ENCODE peak calls at places on chromosomes 7 and 10, in four cellular contexts. G is uterus, D is suprapubic skin, J is Peyer's patch. Q is an unnamed sample.

GRCh38 chr10:68981074-68981473 is 7.5 kb upstream of the KIFBP start:
- DNase-seq in G (no peak), J (no peak), D (no peak), Q (no peak)

GRCh38 chr10:125158528-125159485 is 1.6 kb downstream of the CTBP2 start:
- DNase-seq in G (peak; percentile 48), D (no peak), J (peak; percentile 63), Q (no peak)

GRCh38 chr10:113329121-113329596 is 223.7 kb upstream of the HABP2 start:
- DNase-seq in J (no peak), D (no peak), G (no peak), Q (no peak)

GRCh38 chr10:24935504-24936292 is 16.7 kb downstream of the PRTFDC1 start:
- DNase-seq in G (no peak), D (no peak), J (no peak), Q (no peak)

GRCh38 chr7:138338361-138338760 is 121.7 kb upstream of the TRIM24 start:
- DNase-seq in D (peak; percentile 68), G (peak; percentile 15), J (no peak), Q (peak; percentile 16)

GRCh38 chr7:6160191-6160623 is 112.2 kb downstream of the CYTH3 start:
- DNase-seq in J (peak; percentile 62), G (peak; percentile 76), D (peak; percentile 75), Q (peak; percentile 70)

GRCh38 chr10:6465854-6466524 is 114.1 kb downstream of the PRKCQ start:
- DNase-seq in J (no peak), D (no peak), G (no peak), Q (no peak)

GRCh38 chr10:87101996-87102395 is 7.0 kb downstream of the SHLD2 start:
- DNase-seq in D (no peak), G (no peak), J (no peak), Q (no peak)

GRCh38 chr7:40733111-40733510 is 598.3 kb downstream of the SUGCT start:
- DNase-seq in J (no peak), D (no peak), G (no peak), Q (no peak)

GRCh38 chr7:22561895-22562593 is 62.1 kb upstream of the STEAP1B start:
- DNase-seq in J (no peak), D (no peak), G (no peak), Q (no peak)

GRCh38 chr7:132531562-132531961 is 44.7 kb downstream of the PLXNA4 start:
- DNase-seq in D (no peak), G (no peak), J (no peak), Q (no peak)

GRCh38 chr10:131983780-131984179 is 2.1 kb upstream of the BNIP3 start:
- DNase-seq in J (no peak), D (no peak), G (no peak), Q (no peak)

GRCh38 chr10:61970182-61971015 is 68.9 kb downstream of the ARID5B start:
- DNase-seq in G (peak; percentile 40), J (no peak), D (no peak), Q (no peak)

GRCh38 chr10:33335800-33336605 is 1.5 kb upstream of the NRP1 start:
- DNase-seq in G (peak; percentile 70), J (peak; percentile 70), D (peak; percentile 74), Q (no peak)

GRCh38 chr10:33335550-33335799 is 1.0 kb upstream of the NRP1 start:
- DNase-seq in D (no peak), G (no peak), J (no peak), Q (no peak)

GRCh38 chr10:33334170-33334838 is at the start of gene NRP1:
- DNase-seq in D (no peak), J (peak; percentile 48), G (peak; percentile 27), Q (peak; percentile 25)

GRCh38 chr10:33333260-33334169 is 952 bp downstream of the NRP1 start:
- DNase-seq in J (peak; percentile 50), D (no peak), G (no peak), Q (no peak)

DNA sequence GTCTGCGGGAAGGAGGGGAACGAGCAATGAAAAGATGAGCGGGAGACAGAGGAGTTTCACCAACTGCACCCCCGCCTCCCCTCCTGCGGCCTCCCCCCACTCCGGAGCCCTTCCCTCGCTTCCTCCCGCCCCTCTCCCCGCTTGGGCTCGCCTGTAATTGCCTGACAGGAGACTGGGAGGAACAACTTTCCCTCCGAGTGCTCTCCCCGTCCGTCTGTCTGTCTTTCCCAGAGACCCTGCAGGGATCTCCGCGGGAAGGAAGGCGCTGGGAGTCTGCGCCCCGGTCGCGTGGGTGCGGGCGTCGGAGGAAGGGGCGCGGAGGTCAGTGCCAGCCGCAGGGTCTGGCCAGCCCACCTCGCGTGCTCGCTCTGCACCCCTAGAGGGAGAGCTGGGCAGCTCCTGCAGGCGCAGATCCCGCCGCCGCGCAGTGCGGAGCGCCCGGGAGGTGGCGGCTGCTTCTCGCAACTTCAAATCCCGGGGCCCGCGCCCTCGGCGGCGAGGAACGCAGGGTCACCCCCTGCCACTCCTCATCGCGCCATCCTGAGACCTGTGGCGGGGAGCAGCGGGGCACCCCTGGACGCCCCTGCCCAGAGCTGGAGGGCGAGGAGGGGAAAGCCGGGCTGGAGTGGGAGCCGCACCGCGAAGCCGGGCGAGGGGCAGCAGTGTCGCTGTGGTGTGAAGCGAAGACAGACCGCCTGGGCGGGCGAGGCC is 527 bp upstream of the NRP1 start:
- DNase-seq in D (peak; percentile 86), G (peak; percentile 82), J (peak; percentile 72), Q (peak; percentile 59)
- TF ChIP-seq POLR2A in D (no peak), G (peak; percentile 45), J (no peak), Q (peak; percentile 39)

GRCh38 chr7:94031865-94032264 is 27.7 kb upstream of the BET1 start:
- DNase-seq in J (no peak), G (no peak), D (no peak), Q (no peak)
- H3K4me1 ChIP-seq in J (no peaks in the 10 kb centered on the region), G (no peaks in the 10 kb centered on the region), D (no peaks in the 10 kb centered on the region), Q (no peaks in the 10 kb centered on the region)

GRCh38 chr10:59907918-59908807 is 1.8 kb upstream of the CCDC6 start:
- DNase-seq in J (peak; percentile 89), G (peak; percentile 48), D (no peak), Q (peak; percentile 61)
- TF ChIP-seq POLR2A in J (peak; percentile 55), G (peak; percentile 41), D (no peak), Q (peak; percentile 73)

GRCh38 chr10:60413306-60414012 is 23.8 kb upstream of the ANK3 start:
- DNase-seq in G (no peak), D (no peak), J (no peak), Q (no peak)

GRCh38 chr10:60414877-60415585 is 25.4 kb upstream of the ANK3 start:
- DNase-seq in J (no peak), D (no peak), G (no peak), Q (no peak)

GRCh38 chr10:60410970-60411369 is 21.3 kb upstream of the ANK3 start:
- DNase-seq in G (no peak), J (no peak), D (no peak), Q (no peak)

GRCh38 chr10:60417024-60417423 is 27.3 kb upstream of the ANK3 start:
- DNase-seq in J (no peak), D (no peak), G (no peak), Q (no peak)

DNA sequence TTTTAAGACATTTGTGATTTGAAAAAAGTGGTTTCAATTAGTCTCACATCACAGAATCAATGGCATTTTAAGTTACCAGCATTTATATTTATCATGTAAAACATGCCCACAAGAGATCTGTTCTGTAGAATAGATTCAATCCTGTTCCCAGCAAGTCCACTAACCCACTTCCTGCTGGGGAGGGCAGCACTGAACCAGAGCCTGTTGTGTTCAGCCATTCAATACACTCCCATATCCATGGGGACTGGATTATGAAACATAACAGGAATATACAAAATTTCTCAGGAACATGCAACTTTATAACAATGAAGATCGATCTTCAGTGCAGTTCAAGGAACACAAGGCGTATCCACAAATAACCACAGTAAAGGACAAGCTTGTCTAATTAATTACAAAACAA is 24.4 kb upstream of the ANK3 start:
- DNase-seq in G (no peak), J (no peak), D (no peak), Q (no peak)
- H3K4me1 ChIP-seq in G (no peaks in the 10 kb centered on the region), J (no peaks in the 10 kb centered on the region), D (no peaks in the 10 kb centered on the region), Q (no peaks in the 10 kb centered on the region)

DNA sequence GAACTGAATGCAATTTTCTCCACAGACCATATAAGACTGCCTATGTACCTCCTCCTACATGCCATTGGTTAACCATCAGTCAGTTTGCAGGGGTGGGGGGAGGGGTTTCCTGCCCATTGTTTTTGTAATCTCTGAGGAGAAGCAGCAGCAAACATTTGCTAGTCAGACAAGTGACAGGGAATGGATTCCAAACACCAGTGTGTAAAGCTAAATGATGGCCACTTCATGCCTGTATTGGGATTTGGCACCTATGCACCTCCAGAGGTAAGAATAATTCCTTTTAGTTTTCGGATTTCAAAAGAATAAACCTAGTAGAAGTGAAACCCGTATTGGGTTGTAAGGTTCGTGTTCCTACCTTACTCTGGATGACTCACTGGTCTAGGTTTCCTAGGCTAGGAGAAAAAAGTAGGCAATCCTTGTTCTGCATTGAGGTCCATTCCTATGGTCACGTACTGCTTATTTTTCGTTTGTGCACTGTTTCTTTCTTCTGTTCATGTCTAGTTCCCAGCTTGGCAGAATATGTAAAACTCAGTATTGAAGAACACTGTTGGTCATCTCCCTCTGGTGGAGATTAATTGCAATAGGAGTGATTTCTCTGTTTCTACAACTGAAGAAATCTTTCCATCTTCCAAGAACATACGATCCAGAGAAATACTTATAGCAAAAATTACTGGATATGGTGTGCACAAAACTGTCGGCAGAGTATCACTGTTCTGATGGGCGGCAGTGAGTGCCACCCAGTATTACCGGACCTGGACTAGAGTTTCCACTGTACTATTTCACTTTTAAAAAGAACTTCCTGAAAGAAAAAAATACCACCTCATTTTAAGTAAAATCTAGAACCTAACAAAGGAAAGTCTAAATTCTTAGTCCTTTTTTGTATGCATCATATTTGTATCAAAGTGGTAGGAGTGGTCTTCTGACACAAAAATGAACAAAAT is at the start of gene AKR1C3:
- DNase-seq in G (no peak), J (no peak), D (no peak), Q (no peak)
- TF ChIP-seq POLR2A in G (no peak), J (peak; percentile 53), D (no peak), Q (peak; percentile 48)

DNA sequence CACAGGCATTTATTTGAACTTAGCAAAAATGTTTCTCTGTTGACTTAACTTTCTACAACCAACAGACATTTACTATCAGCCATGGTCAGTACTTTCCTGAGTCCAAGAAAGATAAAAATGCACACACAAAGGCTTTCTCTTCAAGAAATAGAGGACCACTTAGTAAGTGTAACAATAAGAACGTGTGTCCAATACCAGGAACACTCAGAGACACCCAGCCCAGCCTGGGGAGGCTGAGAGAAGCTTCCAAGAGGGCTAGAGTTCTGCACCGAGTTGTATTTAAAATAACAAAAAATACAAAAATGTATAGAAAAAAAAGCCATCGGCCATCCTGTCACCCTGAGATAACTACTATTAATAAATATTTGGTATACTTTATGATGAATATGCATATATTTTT is 35.8 kb downstream of the VSTM4 start:
- DNase-seq in D (no peak), G (no peak), J (no peak), Q (no peak)
- H3K4me1 ChIP-seq in D (peaks cover 33% of the 10 kb centered on the region), G (no peaks in the 10 kb centered on the region), J (peaks cover 15% of the 10 kb centered on the region), Q (peaks cover 22% of the 10 kb centered on the region)

Q was measured in gastrocnemius medialis.